ENCODE peak calls at places on chromosomes 13 and 19, in four cellular contexts. N is adrenal gland, F is heart left ventricle, D is H54. R is an unnamed sample.

GRCh38 chr13:46184277-46184699 is 2.3 kb upstream of the LCP1 start:
- DNase-seq in F (no peak), D (peak; percentile 11), N (no peak), R (no peak)

GRCh38 chr19:12345197-12345596 is 11.8 kb upstream of the ZNF563 start:
- DNase-seq in F (no peak), D (no peak), N (no peak), R (no peak)

GRCh38 chr13:52852444-52852843 is 4.0 kb upstream of the PCDH8 start:
- DNase-seq in D (no peak), F (no peak), N (no peak), R (no peak)

GRCh38 chr19:12733369-12733896 is 1.1 kb downstream of the TRIR start:
- DNase-seq in N (no peak), F (no peak), D (no peak), R (peak; percentile 45)

GRCh38 chr19:23699521-23699860 is 12.5 kb upstream of the ZNF675 start:
- DNase-seq in D (peak; percentile 10), F (no peak), N (no peak), R (no peak)

GRCh38 chr19:3818479-3818878 is 32.3 kb upstream of the MATK start:
- DNase-seq in D (peak; percentile 60), F (no peak), N (no peak), R (peak; percentile 31)

GRCh38 chr19:49799798-49800376 is 13.2 kb downstream of the FUZ start:
- DNase-seq in D (no peak), N (peak; percentile 69), F (no peak), R (no peak)

GRCh38 chr19:56162258-56162657 is 13.6 kb upstream of the GALP start:
- DNase-seq in N (no peak), D (peak; percentile 82), F (no peak), R (peak; percentile 41)

GRCh38 chr13:73162912-73163911 is 104.4 kb downstream of the KLF5 start:
- DNase-seq in N (no peak), F (no peak), D (no peak), R (no peak)

GRCh38 chr13:91409661-91410060 is 11.2 kb downstream of the GPC5 start:
- DNase-seq in F (no peak), N (no peak), D (no peak), R (no peak)

GRCh38 chr13:113936166-113936565 is 37.7 kb downstream of the C13orf46 start:
- DNase-seq in F (no peak), D (no peak), N (no peak), R (no peak)

GRCh38 chr13:31814523-31814922 is 75.2 kb downstream of the RXFP2 start:
- DNase-seq in N (no peak), D (no peak), F (no peak), R (no peak)

GRCh38 chr19:15425321-15425950 is 6.6 kb upstream of the AKAP8L start:
- DNase-seq in F (no peak), N (no peak), D (no peak), R (no peak)

GRCh38 chr13:108902557-108903155 is 273.2 kb downstream of the MYO16 start:
- DNase-seq in N (no peak), D (no peak), F (no peak), R (no peak)

GRCh38 chr19:913080-913748 is at the start of gene R3HDM4:
- DNase-seq in N (peak; percentile 78), F (peak; percentile 84), D (peak; percentile 85), R (peak; percentile 37)

GRCh38 chr13:89163081-89163480 is 1491.9 kb downstream of the SLITRK5 start:
- DNase-seq in D (no peak), N (no peak), F (no peak), R (no peak)

GRCh38 chr13:78192721-78193120 is 274.1 kb upstream of the EDNRB start:
- DNase-seq in F (no peak), N (no peak), D (no peak), R (peak; percentile 79)

GRCh38 chr13:33251131-33251629 is 34.4 kb downstream of the STARD13 start:
- DNase-seq in D (peak; percentile 36), F (peak; percentile 51), N (peak; percentile 88), R (peak; percentile 99)

GRCh38 chr13:28494861-28495585 is at the start of gene FLT1:
- DNase-seq in N (peak; percentile 72), F (peak; percentile 85), D (no peak), R (peak; percentile 38)

GRCh38 chr19:30648321-30648720 is 276.1 kb downstream of the ZNF536 start:
- DNase-seq in D (no peak), F (no peak), N (no peak), R (peak; percentile 2)

GRCh38 chr13:20174656-20175405 is 14.0 kb upstream of the GJA3 start:
- DNase-seq in N (peak; percentile 88), D (peak; percentile 84), F (peak; percentile 82), R (peak; percentile 99)

GRCh38 chr19:16022251-16022650 is 54.0 kb upstream of the TPM4 start:
- DNase-seq in N (no peak), F (no peak), D (no peak), R (no peak)

GRCh38 chr19:55172741-55173140 is 6.3 kb upstream of the DNAAF3 start:
- DNase-seq in F (no peak), N (no peak), D (peak; percentile 93), R (peak; percentile 75)

GRCh38 chr13:112146073-112146360 is 79.1 kb downstream of the SOX1 start:
- DNase-seq in D (no peak), F (no peak), N (no peak), R (no peak)

GRCh38 chr13:30108216-30108912 is 199.0 kb downstream of the KATNAL1 start:
- DNase-seq in N (no peak), F (no peak), D (no peak), R (no peak)
- TF ChIP-seq POLR2A in N (no peak), F (no peak), D (no peak), R (no peak)

DNA sequence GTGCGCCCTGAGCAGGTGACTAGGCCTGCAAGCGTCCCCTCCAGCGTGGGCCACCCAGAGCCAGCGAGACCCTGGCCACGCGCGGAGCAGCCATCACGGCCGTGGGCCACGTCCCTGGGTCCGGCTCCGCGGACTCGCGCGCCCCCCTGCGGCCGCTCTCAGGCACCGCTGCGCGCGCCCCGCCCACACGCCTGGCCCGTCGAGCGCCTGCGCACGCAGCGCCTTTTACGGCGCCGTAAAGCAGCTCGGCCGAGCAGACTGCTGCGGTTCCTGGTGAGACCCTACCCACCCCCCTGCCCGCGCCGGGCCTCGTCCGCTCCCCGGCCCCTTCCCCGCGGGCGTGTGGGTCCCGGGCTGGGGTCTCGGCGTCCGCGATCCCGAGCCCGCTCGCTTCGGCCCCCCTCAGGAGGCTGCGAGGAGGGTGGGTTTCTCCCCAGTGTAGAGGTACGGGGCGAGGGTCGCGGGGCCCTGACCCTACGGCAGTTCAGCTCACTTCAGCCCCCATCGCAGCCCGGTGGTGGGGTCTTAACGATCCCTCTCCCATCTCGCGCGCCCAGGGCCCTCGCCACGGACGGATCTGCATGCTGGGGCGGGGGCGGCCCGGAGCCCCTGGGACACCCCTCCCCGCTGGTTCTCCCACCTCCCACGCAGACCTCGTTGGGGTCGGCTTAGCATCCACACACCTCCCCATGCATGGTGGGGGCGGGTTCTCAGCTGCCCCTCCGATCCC is at the start of gene TRAPPC5:
- DNase-seq in D (peak; percentile 90), N (peak; percentile 88), F (peak; percentile 87), R (peak; percentile 76)
- TF ChIP-seq POLR2A in D (peak; percentile 59), N (peak; percentile 13), F (peak; percentile 86), R (no peak)

DNA sequence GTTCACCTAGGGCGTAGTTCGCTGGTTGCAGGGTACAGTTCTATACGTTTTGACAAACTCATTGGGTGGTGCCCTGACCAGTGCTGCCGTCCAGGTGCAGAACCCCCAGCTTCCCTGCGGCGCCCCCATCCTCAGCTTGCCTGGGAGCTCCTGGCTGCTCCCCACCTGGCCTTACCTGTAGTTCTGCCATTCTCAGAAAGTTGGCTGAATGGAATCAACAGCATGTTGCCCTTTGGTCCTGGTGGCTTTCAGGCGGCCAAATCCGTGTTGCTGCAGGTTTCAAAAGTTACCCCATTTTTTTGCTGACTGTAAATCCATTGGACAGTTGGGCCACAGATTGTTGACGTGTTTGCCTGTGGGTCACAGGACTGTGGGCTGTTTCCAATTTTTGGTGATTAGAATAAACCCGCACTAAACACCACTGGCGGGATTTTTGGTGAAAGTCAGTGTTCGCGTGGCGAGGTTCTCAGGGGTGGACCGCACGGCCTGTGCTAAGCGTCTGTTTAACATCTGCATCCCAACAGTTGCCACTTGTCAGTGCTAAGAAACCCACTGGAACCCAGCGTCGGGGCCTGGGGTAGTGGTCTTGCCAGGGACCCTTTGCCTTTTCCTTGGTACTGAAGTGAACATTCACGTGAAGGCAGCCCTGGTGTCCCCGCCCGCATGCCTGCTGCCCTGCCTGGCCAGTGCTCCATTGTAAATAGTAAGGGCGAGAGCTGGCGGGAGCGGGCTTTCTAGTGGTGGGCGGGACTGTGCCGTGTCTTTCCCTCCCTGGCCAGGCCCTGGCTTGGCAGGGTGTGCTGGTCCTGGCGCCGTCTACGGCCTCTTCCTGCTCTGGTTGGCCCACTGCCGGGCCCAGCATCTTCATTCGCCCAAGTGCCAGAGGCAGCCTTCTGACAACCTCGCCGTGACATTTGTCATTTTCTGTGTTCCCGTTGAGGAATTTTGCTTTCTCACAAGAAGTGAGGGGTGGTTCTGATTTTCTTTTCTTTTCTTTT is 3.3 kb downstream of the DOT1L start:
- DNase-seq in D (peak; percentile 70), N (peak; percentile 93), F (peak; percentile 94), R (peak; percentile 67)
- TF ChIP-seq POLR2A in D (no peak), N (peak; percentile 51), F (no peak), R (peak; percentile 35)

GRCh38 chr19:47226426-47227346 is 4.3 kb downstream of the BBC3 start:
- DNase-seq in N (peak; percentile 92), F (peak; percentile 94), D (peak; percentile 70), R (peak; percentile 67)
- TF ChIP-seq POLR2A in N (peak; percentile 67), F (peak; percentile 73), D (peak; percentile 16), R (peak; percentile 55)

DNA sequence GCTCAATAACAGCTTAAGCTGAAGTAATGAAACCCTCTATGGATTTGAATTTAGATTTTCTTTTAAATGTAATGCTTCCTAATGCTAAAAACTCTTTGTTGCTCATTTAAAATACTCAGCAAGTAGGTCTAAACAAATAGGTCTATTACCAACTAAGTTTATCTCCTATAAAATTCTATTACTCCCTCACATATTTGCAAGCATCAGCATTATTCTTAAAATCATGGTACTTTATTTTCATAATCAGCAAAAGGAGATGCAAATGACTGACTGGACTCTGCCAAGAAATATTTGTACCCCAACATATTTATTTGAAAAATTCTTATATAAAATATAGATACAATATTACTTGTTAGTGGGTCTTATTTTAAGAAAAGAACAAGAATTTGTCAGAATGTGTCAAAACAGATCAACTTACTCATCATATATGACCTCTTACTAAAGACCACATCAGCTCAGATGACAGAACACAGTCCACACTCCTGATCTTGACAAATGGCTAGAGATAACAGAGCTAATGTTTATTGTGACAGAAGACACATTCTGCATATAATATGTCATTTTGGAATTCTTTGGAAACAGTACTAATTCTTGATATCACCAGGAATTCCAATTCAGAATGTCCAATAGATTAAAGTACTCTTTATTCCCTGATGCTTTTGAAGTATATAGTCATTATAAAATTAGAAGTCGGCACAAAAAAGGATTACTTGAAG is 704.6 kb upstream of the PCDH9 start:
- DNase-seq in D (no peak), N (no peak), F (no peak), R (no peak)
- TF ChIP-seq POLR2A in D (no peak), N (no peak), F (no peak), R (no peak)

GRCh38 chr19:47258895-47259555 is 2.7 kb downstream of the CCDC9 start:
- DNase-seq in F (no peak), N (no peak), D (no peak), R (no peak)

GRCh38 chr19:47257411-47258169 is 1.3 kb downstream of the CCDC9 start:
- DNase-seq in N (no peak), F (no peak), D (peak; percentile 61), R (no peak)

GRCh38 chr19:47255947-47256687 is at the start of gene CCDC9:
- DNase-seq in D (peak; percentile 76), F (peak; percentile 98), N (peak; percentile 98), R (peak; percentile 95)

GRCh38 chr19:47258434-47258833 is 2.1 kb downstream of the CCDC9 start:
- DNase-seq in F (no peak), D (no peak), N (no peak), R (no peak)

GRCh38 chr19:47256688-47257410 is 524 bp downstream of the CCDC9 start:
- DNase-seq in N (peak; percentile 100), F (peak; percentile 100), D (peak; percentile 84), R (peak; percentile 98)
- TF ChIP-seq POLR2A in N (no peak), F (no peak), D (no peak), R (no peak)

GRCh38 chr19:38844093-38844686 is 5.6 kb downstream of the HNRNPL start:
- DNase-seq in D (no peak), N (no peak), F (no peak), R (no peak)
- TF ChIP-seq POLR2A in D (no peak), N (no peak), F (no peak), R (no peak)